ENCODE peak calls at places on chromosome 18, in five cellular contexts. One of them, this sample, is unnamed.

GRCh38 chr18:1057367-1057766 is 152.7 kb downstream of the ADCYAP1 start:
- DNase-seq in tibial nerve: no peak
- DNase-seq in right cardiac atrium: no peak
- DNase-seq in thoracic aorta: no peak
- DNase-seq in kidney: no peak
- DNase-seq in this sample: no peak

GRCh38 chr18:14784133-14784532 is 36.2 kb downstream of the ANKRD30B start:
- DNase-seq in thoracic aorta: no peak
- DNase-seq in tibial nerve: no peak
- DNase-seq in kidney: no peak
- DNase-seq in right cardiac atrium: no peak
- DNase-seq in this sample: no peak

GRCh38 chr18:12048827-12049175 is 44.8 kb upstream of the ANKRD62 start:
- DNase-seq in kidney: no peak
- DNase-seq in right cardiac atrium: no peak
- DNase-seq in thoracic aorta: no peak
- DNase-seq in tibial nerve: no peak
- DNase-seq in this sample: no peak

GRCh38 chr18:23283933-23284430 is 148.7 kb downstream of the CABLES1 start:
- DNase-seq in tibial nerve: no peak
- DNase-seq in kidney: no peak
- DNase-seq in thoracic aorta: no peak
- DNase-seq in right cardiac atrium: no peak
- DNase-seq in this sample: no peak

GRCh38 chr18:76256897-76257500 is 238.0 kb downstream of the ZNF516 start:
- DNase-seq in right cardiac atrium: no peak
- DNase-seq in tibial nerve: peak; percentile 69
- DNase-seq in thoracic aorta: no peak
- DNase-seq in kidney: no peak
- DNase-seq in this sample: peak; percentile 19

GRCh38 chr18:48573632-48574293 is 34.9 kb downstream of the CTIF start:
- DNase-seq in kidney: peak; percentile 46
- DNase-seq in thoracic aorta: no peak
- DNase-seq in tibial nerve: no peak
- DNase-seq in right cardiac atrium: no peak
- DNase-seq in this sample: no peak

GRCh38 chr18:74530584-74530862 is 3.8 kb upstream of the CNDP1 start:
- DNase-seq in thoracic aorta: no peak
- DNase-seq in kidney: peak; percentile 73
- DNase-seq in tibial nerve: no peak
- DNase-seq in right cardiac atrium: no peak
- DNase-seq in this sample: no peak

GRCh38 chr18:27298215-27298804 is 113.2 kb upstream of the CHST9 start:
- DNase-seq in tibial nerve: no peak
- DNase-seq in right cardiac atrium: no peak
- DNase-seq in thoracic aorta: no peak
- DNase-seq in kidney: no peak
- DNase-seq in this sample: no peak

GRCh38 chr18:13382990-13383821 is 164.6 kb downstream of the LDLRAD4 start:
- DNase-seq in thoracic aorta: no peak
- DNase-seq in right cardiac atrium: no peak
- DNase-seq in tibial nerve: no peak
- DNase-seq in kidney: peak; percentile 68
- DNase-seq in this sample: no peak

GRCh38 chr18:46411862-46412690 is 244.9 kb downstream of the LOXHD1 start:
- DNase-seq in right cardiac atrium: peak; percentile 82
- DNase-seq in kidney: no peak
- DNase-seq in thoracic aorta: no peak
- DNase-seq in tibial nerve: no peak
- DNase-seq in this sample: peak; percentile 63
- H3K4me3 ChIP-seq in right cardiac atrium: no peak overlapping the region
- H3K4me3 ChIP-seq in kidney: no peak overlapping the region
- H3K4me3 ChIP-seq in thoracic aorta: no peak overlapping the region
- H3K4me3 ChIP-seq in tibial nerve: no peak overlapping the region
- H3K4me3 ChIP-seq in this sample: no peak overlapping the region

GRCh38 chr18:39624934-39625333 is 2059.3 kb upstream of the CELF4 start:
- DNase-seq in tibial nerve: no peak
- DNase-seq in thoracic aorta: no peak
- DNase-seq in kidney: no peak
- DNase-seq in right cardiac atrium: no peak
- DNase-seq in this sample: no peak
- H3K4me3 ChIP-seq in tibial nerve: no peak overlapping the region
- H3K4me3 ChIP-seq in thoracic aorta: no peak overlapping the region
- H3K4me3 ChIP-seq in kidney: no peak overlapping the region
- H3K4me3 ChIP-seq in right cardiac atrium: no peak overlapping the region
- H3K4me3 ChIP-seq in this sample: no peak overlapping the region

DNA sequence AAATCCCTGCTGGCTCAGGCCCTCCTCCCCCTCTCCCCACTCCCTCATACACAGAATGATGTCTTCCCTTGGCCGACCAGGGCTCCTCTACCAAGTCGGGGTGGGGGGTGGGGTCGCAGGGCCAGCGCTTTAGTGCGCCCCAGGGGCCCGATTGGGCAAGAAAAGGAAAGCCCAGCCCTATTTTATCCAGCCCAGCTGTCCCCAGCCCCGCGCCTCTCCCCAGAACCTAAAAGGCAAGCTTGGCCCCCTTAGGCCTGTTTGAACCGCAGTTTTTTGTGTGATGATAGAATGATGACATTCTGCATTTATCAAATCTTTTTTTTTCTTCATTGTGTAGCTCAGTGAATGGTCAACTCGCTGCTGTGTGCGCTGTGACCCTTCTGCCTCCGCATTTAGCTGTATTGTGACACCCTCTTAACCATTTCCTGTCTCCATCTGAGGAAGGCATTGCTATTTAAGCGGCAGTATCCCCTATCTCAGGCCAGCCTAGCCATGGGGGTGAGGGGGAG is 231.4 kb downstream of the HAUS1 start:
- DNase-seq in thoracic aorta: no peak
- DNase-seq in tibial nerve: no peak
- DNase-seq in right cardiac atrium: no peak
- DNase-seq in kidney: no peak
- DNase-seq in this sample: no peak
- H3K4me3 ChIP-seq in thoracic aorta: peak overlapping the region; percentile 73
- H3K4me3 ChIP-seq in tibial nerve: peak overlapping the region; percentile 4
- H3K4me3 ChIP-seq in right cardiac atrium: peak overlapping the region; percentile 94
- H3K4me3 ChIP-seq in kidney: no peak overlapping the region
- H3K4me3 ChIP-seq in this sample: peak overlapping the region; percentile 70

DNA sequence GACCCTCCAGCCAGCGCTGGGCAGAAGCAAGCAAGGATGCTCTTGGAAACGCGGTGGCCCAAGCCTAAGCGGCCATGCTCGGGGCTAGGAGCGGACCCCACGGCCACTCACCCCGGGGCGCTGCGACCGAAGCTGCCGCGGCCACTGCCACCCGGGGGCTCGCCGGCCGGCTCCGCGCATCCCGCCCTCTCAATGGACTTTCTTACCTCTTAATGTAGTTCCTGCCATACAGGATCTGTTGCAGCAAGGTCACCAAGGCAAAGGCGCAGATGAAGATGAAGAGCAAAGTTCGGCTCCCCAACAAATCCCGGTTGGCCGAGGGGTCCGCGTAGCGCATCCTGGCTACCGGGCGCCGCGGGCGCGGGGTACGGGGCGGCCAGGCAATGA is 688 bp downstream of the ST8SIA5 start:
- DNase-seq in tibial nerve: no peak
- DNase-seq in right cardiac atrium: no peak
- DNase-seq in kidney: no peak
- DNase-seq in thoracic aorta: no peak
- DNase-seq in this sample: no peak
- H3K4me3 ChIP-seq in tibial nerve: no peak overlapping the region
- H3K4me3 ChIP-seq in right cardiac atrium: peak overlapping the region; percentile 34
- H3K4me3 ChIP-seq in kidney: peak overlapping the region; percentile 18
- H3K4me3 ChIP-seq in thoracic aorta: peak overlapping the region; percentile 62
- H3K4me3 ChIP-seq in this sample: peak overlapping the region; percentile 55

GRCh38 chr18:51044928-51045587 is 15.0 kb downstream of the SMAD4 start:
- DNase-seq in thoracic aorta: no peak
- DNase-seq in right cardiac atrium: no peak
- DNase-seq in tibial nerve: no peak
- DNase-seq in kidney: no peak
- DNase-seq in this sample: no peak
- H3K4me3 ChIP-seq in thoracic aorta: peak overlapping the region; percentile 1
- H3K4me3 ChIP-seq in right cardiac atrium: peak overlapping the region; percentile 32
- H3K4me3 ChIP-seq in tibial nerve: no peak overlapping the region
- H3K4me3 ChIP-seq in kidney: no peak overlapping the region
- H3K4me3 ChIP-seq in this sample: peak overlapping the region; percentile 5

GRCh38 chr18:55320399-55321255 is 267.4 kb downstream of the TCF4 start:
- DNase-seq in right cardiac atrium: peak; percentile 29
- DNase-seq in kidney: no peak
- DNase-seq in thoracic aorta: no peak
- DNase-seq in tibial nerve: no peak
- DNase-seq in this sample: no peak
- H3K4me3 ChIP-seq in right cardiac atrium: peak overlapping the region; percentile 82
- H3K4me3 ChIP-seq in kidney: peak overlapping the region; percentile 78
- H3K4me3 ChIP-seq in thoracic aorta: peak overlapping the region; percentile 79
- H3K4me3 ChIP-seq in tibial nerve: peak overlapping the region; percentile 60
- H3K4me3 ChIP-seq in this sample: peak overlapping the region; percentile 61

GRCh38 chr18:31723639-31723997 is 37.1 kb downstream of the SLC25A52 start:
- DNase-seq in thoracic aorta: no peak
- DNase-seq in tibial nerve: no peak
- DNase-seq in kidney: no peak
- DNase-seq in right cardiac atrium: no peak
- DNase-seq in this sample: no peak

GRCh38 chr18:31721596-31721995 is 37.2 kb upstream of the B4GALT6 start:
- DNase-seq in right cardiac atrium: no peak
- DNase-seq in kidney: no peak
- DNase-seq in tibial nerve: no peak
- DNase-seq in thoracic aorta: no peak
- DNase-seq in this sample: no peak

GRCh38 chr18:31722369-31722957 is 38.1 kb upstream of the B4GALT6 start:
- DNase-seq in kidney: no peak
- DNase-seq in thoracic aorta: peak; percentile 40
- DNase-seq in tibial nerve: peak; percentile 89
- DNase-seq in right cardiac atrium: peak; percentile 71
- DNase-seq in this sample: peak; percentile 50

GRCh38 chr18:31720867-31721266 is 36.5 kb upstream of the B4GALT6 start:
- DNase-seq in thoracic aorta: no peak
- DNase-seq in right cardiac atrium: no peak
- DNase-seq in kidney: no peak
- DNase-seq in tibial nerve: no peak
- DNase-seq in this sample: no peak

GRCh38 chr18:31723998-31724711 is 36.5 kb downstream of the SLC25A52 start:
- DNase-seq in right cardiac atrium: peak; percentile 74
- DNase-seq in tibial nerve: no peak
- DNase-seq in kidney: peak; percentile 77
- DNase-seq in thoracic aorta: no peak
- DNase-seq in this sample: peak; percentile 43
- H3K4me3 ChIP-seq in right cardiac atrium: peak overlapping the region; percentile 79
- H3K4me3 ChIP-seq in tibial nerve: peak overlapping the region; percentile 63
- H3K4me3 ChIP-seq in kidney: peak overlapping the region; percentile 53
- H3K4me3 ChIP-seq in thoracic aorta: peak overlapping the region; percentile 85
- H3K4me3 ChIP-seq in this sample: peak overlapping the region; percentile 66

GRCh38 chr18:47248610-47249343 is 2.7 kb downstream of the SKOR2 start:
- DNase-seq in kidney: no peak
- DNase-seq in tibial nerve: no peak
- DNase-seq in right cardiac atrium: no peak
- DNase-seq in thoracic aorta: no peak
- DNase-seq in this sample: no peak

GRCh38 chr18:47247833-47248609 is 3.4 kb downstream of the SKOR2 start:
- DNase-seq in thoracic aorta: no peak
- DNase-seq in kidney: no peak
- DNase-seq in tibial nerve: no peak
- DNase-seq in right cardiac atrium: no peak
- DNase-seq in this sample: no peak

GRCh38 chr18:47251289-47252120 is at the start of gene SKOR2:
- DNase-seq in right cardiac atrium: no peak
- DNase-seq in tibial nerve: no peak
- DNase-seq in thoracic aorta: no peak
- DNase-seq in kidney: no peak
- DNase-seq in this sample: no peak

GRCh38 chr18:47250415-47251046 is 929 bp downstream of the SKOR2 start:
- DNase-seq in right cardiac atrium: no peak
- DNase-seq in kidney: no peak
- DNase-seq in thoracic aorta: no peak
- DNase-seq in tibial nerve: no peak
- DNase-seq in this sample: no peak

GRCh38 chr18:47249602-47250001 is 1.9 kb downstream of the SKOR2 start:
- DNase-seq in kidney: no peak
- DNase-seq in thoracic aorta: no peak
- DNase-seq in right cardiac atrium: no peak
- DNase-seq in tibial nerve: no peak
- DNase-seq in this sample: no peak
- H3K4me3 ChIP-seq in kidney: no peak overlapping the region
- H3K4me3 ChIP-seq in thoracic aorta: no peak overlapping the region
- H3K4me3 ChIP-seq in right cardiac atrium: no peak overlapping the region
- H3K4me3 ChIP-seq in tibial nerve: no peak overlapping the region
- H3K4me3 ChIP-seq in this sample: no peak overlapping the region

DNA sequence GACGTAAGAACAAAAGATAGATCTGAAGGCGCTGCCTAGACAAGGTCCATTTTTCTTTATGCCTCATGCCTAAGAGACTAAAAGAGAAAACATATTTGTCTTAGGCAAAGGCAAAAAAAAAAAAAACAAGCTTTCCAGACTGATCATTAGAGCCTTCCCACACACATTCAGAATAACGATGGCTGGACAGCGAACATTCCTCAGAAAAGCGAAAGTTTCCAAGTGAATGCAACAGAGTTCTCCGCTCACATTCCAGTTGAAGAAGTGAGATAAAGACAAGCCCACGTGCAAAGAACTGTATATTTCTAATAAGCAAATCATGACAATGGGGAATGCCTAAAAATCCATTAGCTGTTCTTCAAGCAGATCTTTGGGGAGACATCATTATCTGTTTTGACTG is 347.9 kb downstream of the METTL4 start:
- DNase-seq in kidney: no peak
- DNase-seq in thoracic aorta: no peak
- DNase-seq in tibial nerve: no peak
- DNase-seq in right cardiac atrium: no peak
- DNase-seq in this sample: no peak
- H3K4me3 ChIP-seq in kidney: peak overlapping the region; percentile 30
- H3K4me3 ChIP-seq in thoracic aorta: peak overlapping the region; percentile 43
- H3K4me3 ChIP-seq in tibial nerve: peak overlapping the region; percentile 13
- H3K4me3 ChIP-seq in right cardiac atrium: peak overlapping the region; percentile 36
- H3K4me3 ChIP-seq in this sample: peak overlapping the region; percentile 40

GRCh38 chr18:63213331-63213900 is 106.2 kb downstream of the BCL2 start:
- DNase-seq in kidney: no peak
- DNase-seq in thoracic aorta: no peak
- DNase-seq in right cardiac atrium: no peak
- DNase-seq in tibial nerve: no peak
- DNase-seq in this sample: no peak
- H3K4me3 ChIP-seq in kidney: no peak overlapping the region
- H3K4me3 ChIP-seq in thoracic aorta: no peak overlapping the region
- H3K4me3 ChIP-seq in right cardiac atrium: no peak overlapping the region
- H3K4me3 ChIP-seq in tibial nerve: no peak overlapping the region
- H3K4me3 ChIP-seq in this sample: no peak overlapping the region

This sample was measured in heart right ventricle.